ENCODE peak calls at places on chromosome 22, in six cellular contexts. N, T, C, P, W and I are unnamed samples.

GRCh38 chr22:39128508-39128907 is 24.0 kb downstream of the CBX7 start:
- DNase-seq in T (peak; percentile 1), C (no peak), W (peak; percentile 21), N (no peak), P (no peak), I (no peak)

GRCh38 chr22:48035897-48036296 is 1273.4 kb downstream of the TBC1D22A start:
- DNase-seq in W (no peak), C (no peak), P (no peak), N (no peak), T (no peak), I (no peak)

GRCh38 chr22:32853662-32854061 is 52.2 kb downstream of the TIMP3 start:
- DNase-seq in W (no peak), T (no peak), C (no peak), P (no peak), N (no peak), I (no peak)

GRCh38 chr22:27748355-27749168 is 53.0 kb downstream of the MN1 start:
- DNase-seq in N (no peak), W (no peak), T (peak; percentile 64), P (no peak), C (no peak), I (no peak)

GRCh38 chr22:44211946-44212930 is 31.5 kb downstream of the PARVG start:
- DNase-seq in N (no peak), C (no peak), T (no peak), W (no peak), P (no peak), I (no peak)

GRCh38 chr22:21448627-21449416 is 18.4 kb upstream of the TMEM191C start:
- DNase-seq in T (no peak), N (no peak), W (no peak), P (peak; percentile 46), C (no peak), I (no peak)

GRCh38 chr22:37079668-37080171 is 28.2 kb downstream of the KCTD17 start:
- DNase-seq in T (no peak), W (peak; percentile 98), N (peak; percentile 42), P (peak; percentile 96), C (no peak), I (no peak)

GRCh38 chr22:26477341-26477731 is 6.2 kb downstream of the HPS4 start:
- DNase-seq in P (no peak), N (no peak), W (no peak), C (no peak), T (no peak), I (no peak)

GRCh38 chr22:19970479-19971275 is 29.1 kb upstream of the TXNRD2 start:
- DNase-seq in P (peak; percentile 94), T (peak; percentile 76), W (peak; percentile 83), N (peak; percentile 70), C (no peak), I (no peak)

GRCh38 chr22:19546680-19547079 is 22.5 kb upstream of the CLDN5 start:
- DNase-seq in T (no peak), C (no peak), N (no peak), W (no peak), P (no peak), I (no peak)

GRCh38 chr22:45516923-45517675 is 14.4 kb downstream of the FBLN1 start:
- DNase-seq in C (no peak), N (no peak), W (no peak), P (no peak), T (peak; percentile 34), I (no peak)

GRCh38 chr22:43262990-43263644 is 76.2 kb upstream of the TTLL12 start:
- DNase-seq in C (no peak), T (no peak), W (peak; percentile 65), P (peak; percentile 86), N (peak; percentile 3), I (no peak)

GRCh38 chr22:38973289-38974169 is 8.6 kb upstream of the APOBEC3B start:
- DNase-seq in T (peak; percentile 85), N (no peak), W (peak; percentile 77), P (peak; percentile 89), C (no peak), I (no peak)

GRCh38 chr22:23064381-23065068 is 5.8 kb upstream of the GNAZ start:
- DNase-seq in W (no peak), C (no peak), N (no peak), T (no peak), P (no peak), I (no peak)

GRCh38 chr22:38757464-38757757 is 1.6 kb upstream of the SUN2 start:
- DNase-seq in W (no peak), P (no peak), C (no peak), N (no peak), T (no peak), I (no peak)

GRCh38 chr22:49349841-49350381 is 477.8 kb downstream of the BRD1 start:
- DNase-seq in P (no peak), C (no peak), N (no peak), T (no peak), W (no peak), I (no peak)

GRCh38 chr22:33188316-33188715 is 130.1 kb upstream of the SYN3 start:
- DNase-seq in C (no peak), P (no peak), T (no peak), N (no peak), W (no peak), I (no peak)

GRCh38 chr22:37282385-37282677 is at the start of gene CYTH4:
- DNase-seq in T (no peak), W (peak; percentile 91), P (peak; percentile 94), N (peak; percentile 42), C (no peak), I (no peak)

GRCh38 chr22:26894766-26895485 is 237.5 kb downstream of the MIAT start:
- DNase-seq in P (no peak), N (no peak), T (no peak), C (no peak), W (peak; percentile 37), I (no peak)